ENCODE peak calls at places on chromosomes 5 and 9, in five cellular contexts. C is small intestine, H is neural progenitor cell, P is lower lobe of right lung, X is mammary epithelial cell. Y is an unnamed sample.

GRCh38 chr5:124652892-124653441 is 93.5 kb downstream of the ZNF608 start:
- DNase-seq in C (no peak), H (peak), P (no peak), X (no peak), Y (no peak)

GRCh38 chr5:140570058-140570457 is 5.4 kb downstream of the SLC35A4 start:
- DNase-seq in C (no peak), H (no peak), P (no peak), X (no peak), Y (no peak)

GRCh38 chr9:37428345-37428744 is 5.8 kb downstream of the GRHPR start:
- DNase-seq in C (no peak), H (no peak), P (no peak), X (no peak), Y (no peak)

GRCh38 chr5:130964238-130965192 is 200.5 kb downstream of the HINT1 start:
- DNase-seq in C (no peak), H (no peak), P (no peak), X (peak), Y (no peak)

GRCh38 chr5:68875351-68875750 is 218.5 kb upstream of the SLC30A5 start:
- DNase-seq in C (no peak), H (no peak), P (no peak), X (no peak), Y (no peak)

GRCh38 chr9:113274474-113275146 is 762 bp downstream of the CDC26 start:
- DNase-seq in C (peak), H (peak), P (no peak), X (peak), Y (peak)

GRCh38 chr5:84783003-84783402 is 398.3 kb upstream of the EDIL3 start:
- DNase-seq in C (no peak), H (no peak), P (no peak), X (no peak), Y (no peak)

GRCh38 chr9:22595805-22596204 is 149.2 kb downstream of the DMRTA1 start:
- DNase-seq in C (no peak), H (no peak), P (no peak), X (no peak), Y (no peak)

GRCh38 chr9:88781500-88782391 is 209.5 kb upstream of the S1PR3 start:
- DNase-seq in C (peak), H (peak), P (no peak), X (no peak), Y (peak)

GRCh38 chr9:122327175-122327574 is 43.6 kb upstream of the PTGS1 start:
- DNase-seq in C (no peak), H (no peak), P (no peak), X (no peak), Y (no peak)

GRCh38 chr9:2939368-2939767 is 95.5 kb upstream of the PUM3 start:
- DNase-seq in C (no peak), H (no peak), P (no peak), X (no peak), Y (no peak)

GRCh38 chr9:14532716-14533115 is 160.5 kb downstream of the ZDHHC21 start:
- DNase-seq in C (peak), H (no peak), P (no peak), X (peak), Y (no peak)

GRCh38 chr5:1418238-1418920 is 26.9 kb downstream of the SLC6A3 start:
- DNase-seq in C (no peak), H (no peak), P (no peak), X (no peak), Y (no peak)

GRCh38 chr9:116247284-116247683 is 93.7 kb downstream of the PAPPA start:
- DNase-seq in C (no peak), H (no peak), P (no peak), X (no peak), Y (no peak)

GRCh38 chr5:16742938-16743337 is 126.1 kb upstream of the RETREG1 start:
- DNase-seq in C (no peak), H (no peak), P (no peak), X (no peak), Y (peak)

GRCh38 chr5:89580976-89581375 is 698.0 kb upstream of the MEF2C start:
- DNase-seq in C (no peak), H (no peak), P (no peak), X (no peak), Y (no peak)

GRCh38 chr5:137310051-137310730 is 188.9 kb downstream of the SPOCK1 start:
- DNase-seq in C (no peak), H (no peak), P (no peak), X (peak), Y (peak)

GRCh38 chr5:50667653-50668403 is 1.4 kb downstream of the PARP8 start:
- DNase-seq in C (peak), H (peak), P (peak), X (peak), Y (peak)

GRCh38 chr5:93407470-93407869 is 173.5 kb downstream of the NR2F1-AS1 start:
- DNase-seq in C (no peak), H (peak), P (no peak), X (no peak), Y (no peak)

GRCh38 chr9:114364528-114365041 is 23.2 kb downstream of the AKNA start:
- DNase-seq in C (no peak), H (no peak), P (no peak), X (peak), Y (no peak)

GRCh38 chr5:122517091-122517490 is 205.1 kb downstream of the SNCAIP start:
- DNase-seq in C (no peak), H (no peak), P (no peak), X (no peak), Y (no peak)

GRCh38 chr5:127723571-127723970 is 20.4 kb downstream of the CCDC192 start:
- DNase-seq in C (no peak), H (no peak), P (peak), X (no peak), Y (peak)

GRCh38 chr5:126503602-126504104 is 80.4 kb downstream of the GRAMD2B start:
- DNase-seq in C (peak), H (no peak), P (no peak), X (no peak), Y (peak)

GRCh38 chr5:2750758-2751464 is 566 bp downstream of the IRX2 start:
- DNase-seq in C (no peak), H (peak), P (no peak), X (peak), Y (no peak)

GRCh38 chr5:4230531-4230904 is 634.9 kb downstream of the IRX1 start:
- DNase-seq in C (no peak), H (peak), P (no peak), X (no peak), Y (no peak)

GRCh38 chr9:103802068-103802467 is 292.0 kb upstream of the SMC2 start:
- DNase-seq in C (no peak), H (no peak), P (no peak), X (no peak), Y (peak)

GRCh38 chr5:96004754-96005153 is 43.1 kb upstream of the ELL2 start:
- DNase-seq in C (no peak), H (no peak), P (no peak), X (no peak), Y (no peak)

GRCh38 chr9:77495834-77496671 is 152.1 kb downstream of the GNA14 start:
- DNase-seq in C (no peak), H (no peak), P (no peak), X (peak), Y (peak)

GRCh38 chr5:127340606-127341005 is 50.0 kb downstream of the MEGF10 start:
- DNase-seq in C (no peak), H (no peak), P (no peak), X (no peak), Y (no peak)

GRCh38 chr9:92438900-92439526 is 14.7 kb upstream of the OMD start:
- DNase-seq in C (no peak), H (no peak), P (no peak), X (no peak), Y (no peak)
- H3K27ac ChIP-seq in C (no peak), H (no peak), P (no peak), X (no peak), Y (no peak)

GRCh38 chr9:75147638-75148037 is 59.3 kb downstream of the OSTF1 start:
- DNase-seq in C (peak), H (no peak), P (no peak), X (no peak), Y (peak)
- H3K27ac ChIP-seq in C (no peak), H (no peak), P (peak), X (no peak), Y (peak)

DNA sequence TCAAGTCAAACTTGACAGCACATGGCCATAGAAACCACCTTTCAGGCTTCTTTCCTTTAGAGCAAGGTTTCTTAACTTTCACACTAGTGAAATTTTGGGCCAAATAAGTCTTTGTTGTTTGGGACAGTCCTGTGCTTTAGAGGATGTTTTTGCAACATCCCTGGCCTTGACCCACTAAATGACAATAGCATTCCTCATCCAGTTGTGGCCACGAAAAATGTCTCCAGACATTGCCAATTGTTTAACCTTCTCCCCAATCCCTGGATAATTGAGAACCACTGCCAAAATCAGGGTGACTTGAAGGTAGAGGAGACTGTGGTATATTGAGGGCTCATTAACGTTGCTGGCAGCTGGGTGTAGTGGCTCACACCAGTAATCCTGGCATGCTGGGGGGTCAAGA is 72.0 kb downstream of the ALDH1A1 start:
- DNase-seq in C (no peak), H (no peak), P (no peak), X (no peak), Y (no peak)
- H3K27ac ChIP-seq in C (no peak), H (no peak), P (no peak), X (no peak), Y (no peak)

GRCh38 chr9:130852801-130853200 is 17.7 kb downstream of the ABL1 start:
- DNase-seq in C (no peak), H (no peak), P (no peak), X (no peak), Y (no peak)
- H3K27ac ChIP-seq in C (no peak), H (no peak), P (no peak), X (no peak), Y (no peak)